ENCODE peak calls at places on chromosomes 16 and 17, in four cellular contexts. H, Y, I and P are unnamed samples.
A peak's percentile ranks its signal among the peaks of the same experiment; 100 is the strongest.

GRCh38 chr17:77735341-77736206 is 222.9 kb upstream of the TNRC6C start:
- DNase-seq in Y (no peak), I (peak; percentile 58), H (peak; percentile 32), P (no peak)

GRCh38 chr17:39608601-39609000 is 881 bp upstream of the NEUROD2 start:
- DNase-seq in H (no peak), Y (no peak), I (no peak), P (no peak)

GRCh38 chr16:84043486-84044107 is 1.0 kb upstream of the SLC38A8 start:
- DNase-seq in H (no peak), Y (peak; percentile 4), I (no peak), P (no peak)

GRCh38 chr17:55728361-55728760 is 5.7 kb upstream of the TMEM100 start:
- DNase-seq in I (no peak), H (no peak), Y (no peak), P (no peak)

GRCh38 chr17:20098314-20098713 is 89.2 kb downstream of the SPECC1 start:
- DNase-seq in H (peak; percentile 1), Y (no peak), I (no peak), P (no peak)

GRCh38 chr17:76528528-76529223 is 8.8 kb downstream of the CYGB start:
- DNase-seq in I (peak; percentile 77), Y (no peak), H (peak; percentile 57), P (peak; percentile 81)

GRCh38 chr17:77437017-77437416 is 296.2 kb downstream of the SEC14L1 start:
- DNase-seq in Y (no peak), I (peak; percentile 94), H (no peak), P (peak; percentile 88)

GRCh38 chr17:44829558-44830358 is at the start of gene GJC1:
- DNase-seq in Y (peak; percentile 58), I (peak; percentile 38), H (peak; percentile 16), P (peak; percentile 44)

GRCh38 chr17:8029121-8029520 is 9.7 kb upstream of the ALOX15B start:
- DNase-seq in H (no peak), I (peak; percentile 9), Y (no peak), P (no peak)

GRCh38 chr16:19912445-19913305 is 28.0 kb upstream of the GPRC5B start:
- DNase-seq in I (peak; percentile 7), Y (peak; percentile 42), H (no peak), P (peak; percentile 3)

GRCh38 chr16:73872856-73873255 is 423.8 kb upstream of the PSMD7 start:
- DNase-seq in H (no peak), I (no peak), Y (no peak), P (no peak)

GRCh38 chr17:45732926-45733505 is 51.1 kb upstream of the CRHR1 start:
- DNase-seq in H (no peak), Y (no peak), I (no peak), P (no peak)

GRCh38 chr16:4505356-4506153 is 29.4 kb downstream of the HMOX2 start:
- DNase-seq in Y (no peak), H (no peak), I (no peak), P (no peak)

GRCh38 chr17:40915199-40915661 is 22.2 kb downstream of the KRT23 start:
- DNase-seq in Y (peak; percentile 3), I (peak; percentile 67), H (no peak), P (peak; percentile 80)

GRCh38 chr16:87895641-87896141 is 26.4 kb upstream of the SLC7A5 start:
- DNase-seq in H (peak; percentile 38), Y (no peak), I (no peak), P (no peak)

GRCh38 chr16:1781758-1782407 is 488 bp downstream of the SPSB3 start:
- DNase-seq in H (no peak), I (no peak), Y (peak; percentile 26), P (peak; percentile 13)

GRCh38 chr16:89925596-89926079 is 2.5 kb downstream of the TUBB3 start:
- DNase-seq in H (no peak), Y (no peak), I (peak; percentile 33), P (no peak)

GRCh38 chr16:81709369-81709900 is 69.7 kb upstream of the PLCG2 start:
- DNase-seq in I (no peak), Y (no peak), H (no peak), P (no peak)

GRCh38 chr16:83915081-83915480 is 16.2 kb downstream of the MLYCD start:
- DNase-seq in H (no peak), I (no peak), Y (no peak), P (no peak)

GRCh38 chr17:20206068-20206467 is 196.9 kb downstream of the SPECC1 start:
- DNase-seq in Y (peak; percentile 37), I (peak; percentile 37), H (peak; percentile 78), P (no peak)

GRCh38 chr17:80834896-80835281 is 156.8 kb upstream of the CHMP6 start:
- DNase-seq in Y (no peak), H (no peak), I (no peak), P (no peak)

DNA sequence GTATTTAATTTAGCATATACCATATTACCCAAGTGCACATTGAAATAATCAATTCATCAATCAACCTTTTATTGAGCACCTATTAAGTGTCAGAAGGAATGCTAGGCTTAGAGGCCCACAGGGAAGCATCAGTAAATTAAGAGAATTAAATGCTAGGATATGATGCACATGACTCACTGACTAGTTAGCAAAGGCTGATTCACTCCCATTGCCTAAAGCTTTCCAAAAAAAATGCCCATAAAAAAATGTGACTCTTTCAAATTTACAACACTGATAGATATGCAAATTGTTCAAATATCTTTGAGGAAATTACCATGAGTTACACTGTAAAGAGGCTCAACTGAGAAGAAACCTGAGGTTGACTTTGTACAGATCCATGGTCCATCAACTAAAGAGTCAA is 883.3 kb downstream of the CDH11 start:
- DNase-seq in Y (no peak), H (no peak), I (no peak), P (no peak)
- H3K4me3 ChIP-seq in Y (no peak overlapping the region), H (no peak overlapping the region), I (no peak overlapping the region), P (no peak overlapping the region)

GRCh38 chr16:31334934-31335333 is 20.0 kb upstream of the ITGAX start:
- DNase-seq in H (no peak), Y (no peak), I (no peak), P (no peak)

GRCh38 chr16:31331807-31332301 is 23.1 kb upstream of the ITGAX start:
- DNase-seq in I (no peak), Y (no peak), H (no peak), P (no peak)

GRCh38 chr16:31332544-31332943 is 22.4 kb upstream of the ITGAX start:
- DNase-seq in Y (no peak), I (no peak), H (no peak), P (no peak)

GRCh38 chr16:31335431-31335830 is 19.5 kb upstream of the ITGAX start:
- DNase-seq in I (no peak), Y (no peak), H (no peak), P (no peak)

GRCh38 chr16:31333686-31334649 is 21.0 kb upstream of the ITGAX start:
- DNase-seq in I (peak; percentile 7), Y (no peak), H (peak; percentile 41), P (peak; percentile 56)
- TF ChIP-seq CTCF in I (peak; percentile 9), Y (no peak), H (peak; percentile 33), P (peak; percentile 50)

DNA sequence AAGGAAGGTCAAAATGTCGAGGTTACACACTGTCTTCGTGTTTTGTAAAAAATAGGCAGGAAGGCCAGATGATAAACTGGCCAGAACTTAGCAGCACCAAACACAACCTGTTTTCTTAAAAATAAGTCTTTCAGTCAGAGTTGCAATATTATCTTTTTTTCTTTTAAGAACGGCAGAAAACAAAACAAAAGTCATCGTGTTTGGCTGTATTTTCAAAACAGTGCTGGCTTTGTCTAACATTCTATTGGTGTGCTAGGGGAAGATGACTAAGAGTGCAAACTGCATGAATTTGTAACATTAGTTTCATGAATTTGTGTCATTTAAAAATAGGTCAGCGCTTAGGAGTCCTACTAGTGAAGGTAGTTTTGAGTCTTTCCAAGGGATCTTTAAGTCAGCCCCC is 5.3 kb downstream of the MAF start:
- DNase-seq in I (no peak), H (peak; percentile 42), Y (no peak), P (peak; percentile 18)
- H3K4me3 ChIP-seq in I (no peak overlapping the region), H (peak overlapping the region; percentile 68), Y (no peak overlapping the region), P (peak overlapping the region; percentile 79)

GRCh38 chr17:74296548-74296936 is 22.5 kb downstream of the DNAI2 start:
- DNase-seq in Y (peak; percentile 7), H (peak; percentile 94), I (peak; percentile 85), P (peak; percentile 56)
- TF ChIP-seq CTCF in Y (peak; percentile 10), H (peak; percentile 50), I (peak; percentile 51), P (peak; percentile 63)

GRCh38 chr17:28726396-28726911 is 421 bp upstream of the TLCD1 start:
- DNase-seq in Y (no peak), I (peak; percentile 55), H (no peak), P (peak; percentile 55)

GRCh38 chr17:28725660-28726395 is at the start of gene TLCD1:
- DNase-seq in H (peak; percentile 61), Y (peak; percentile 58), I (peak; percentile 85), P (peak; percentile 69)

GRCh38 chr17:28724500-28725165 is 1.4 kb downstream of the TLCD1 start:
- DNase-seq in H (no peak), Y (no peak), I (no peak), P (no peak)

GRCh38 chr17:28726912-28727726 is 1.1 kb upstream of the TLCD1 start:
- DNase-seq in H (peak; percentile 94), Y (peak; percentile 95), I (peak; percentile 95), P (peak; percentile 95)

GRCh38 chr17:28725166-28725659 is 820 bp downstream of the TLCD1 start:
- DNase-seq in Y (peak; percentile 38), I (peak; percentile 54), H (no peak), P (peak; percentile 54)
- H3K4me3 ChIP-seq in Y (no peak overlapping the region), I (peak overlapping the region; percentile 83), H (no peak overlapping the region), P (peak overlapping the region; percentile 79)

GRCh38 chr16:9114842-9115241 is 23.4 kb downstream of the HAPSTR1 start:
- DNase-seq in H (no peak), Y (no peak), I (no peak), P (no peak)

GRCh38 chr16:9112844-9113186 is 21.4 kb downstream of the HAPSTR1 start:
- DNase-seq in I (no peak), H (no peak), Y (no peak), P (no peak)

GRCh38 chr16:9114112-9114511 is 22.7 kb downstream of the HAPSTR1 start:
- DNase-seq in H (no peak), Y (no peak), I (no peak), P (no peak)

GRCh38 chr16:9113707-9114106 is 22.3 kb downstream of the HAPSTR1 start:
- DNase-seq in H (no peak), Y (no peak), I (no peak), P (no peak)

GRCh38 chr16:9112166-9112843 is 20.9 kb downstream of the HAPSTR1 start:
- DNase-seq in H (no peak), Y (no peak), I (no peak), P (no peak)
- TF ChIP-seq CTCF in H (no peak), Y (no peak), I (no peak), P (no peak)

DNA sequence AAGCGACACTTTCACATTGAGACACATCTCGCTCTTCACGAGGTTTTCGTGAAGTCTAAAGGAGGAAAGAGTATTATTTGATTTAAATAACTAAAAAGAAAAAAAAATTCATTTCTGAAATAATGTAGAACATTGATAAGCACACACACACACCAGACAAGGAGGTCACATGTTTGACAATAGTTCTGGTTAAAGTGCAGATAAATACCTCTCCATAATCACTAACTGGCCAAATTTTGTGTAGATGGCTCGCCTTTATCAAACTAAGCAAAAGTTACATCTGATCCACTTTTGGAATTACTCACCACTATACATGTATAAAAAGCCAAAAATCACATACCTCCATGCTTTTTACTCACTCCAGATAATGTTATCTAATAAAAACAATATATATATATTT is 106.5 kb downstream of the NCOR1 start:
- DNase-seq in I (no peak), Y (no peak), H (no peak), P (no peak)
- H3K4me3 ChIP-seq in I (no peak overlapping the region), Y (no peak overlapping the region), H (no peak overlapping the region), P (no peak overlapping the region)